ENCODE peak calls at places on chromosomes 3 and 15, in five cellular contexts. P is ovary, D is SJSA1, B is right cardiac atrium, Y is MCF 10A. M is an unnamed sample.

GRCh38 chr3:51361746-51362145 is 23.3 kb upstream of the MANF start:
- DNase-seq in P (no peak), D (no peak), B (no peak), Y (no peak), M (no peak)

GRCh38 chr15:63189955-63190691 is 717 bp downstream of the RAB8B start:
- DNase-seq in P (no peak), D (no peak), B (no peak), Y (no peak), M (no peak)

GRCh38 chr3:133494469-133494868 is 79.0 kb upstream of the CDV3 start:
- DNase-seq in P (no peak), D (no peak), B (no peak), Y (peak; percentile 42), M (no peak)

GRCh38 chr3:74751775-74752174 is 137.3 kb upstream of the CNTN3 start:
- DNase-seq in P (no peak), D (no peak), B (no peak), Y (no peak), M (no peak)

GRCh38 chr3:110804856-110805255 is 266.8 kb upstream of the NECTIN3 start:
- DNase-seq in P (no peak), D (no peak), B (no peak), Y (no peak), M (no peak)

GRCh38 chr3:58144478-58145142 is 66.2 kb downstream of the DNASE1L3 start:
- DNase-seq in P (no peak), D (no peak), B (no peak), Y (no peak), M (no peak)

GRCh38 chr3:60917136-60917535 is 334.1 kb downstream of the FHIT start:
- DNase-seq in P (no peak), D (no peak), B (no peak), Y (no peak), M (no peak)

GRCh38 chr15:81265256-81265943 is 58.5 kb downstream of the STARD5 start:
- DNase-seq in P (no peak), D (no peak), B (no peak), Y (no peak), M (no peak)

GRCh38 chr3:14410501-14411165 is 8.2 kb downstream of the SLC6A6 start:
- DNase-seq in P (no peak), D (peak; percentile 94), B (no peak), Y (peak; percentile 92), M (peak; percentile 73)

GRCh38 chr15:89125038-89125826 is 37.0 kb downstream of the ABHD2 start:
- DNase-seq in P (no peak), D (no peak), B (no peak), Y (no peak), M (no peak)

GRCh38 chr3:14256561-14257342 is 78.1 kb downstream of the LSM3 start:
- DNase-seq in P (no peak), D (no peak), B (peak; percentile 33), Y (no peak), M (peak; percentile 60)

GRCh38 chr3:71423151-71423906 is 160.2 kb downstream of the FOXP1 start:
- DNase-seq in P (no peak), D (no peak), B (peak; percentile 33), Y (peak; percentile 99), M (peak; percentile 96)

GRCh38 chr15:76996526-76997401 is 1.8 kb downstream of the PSTPIP1 start:
- DNase-seq in P (peak; percentile 38), D (no peak), B (peak; percentile 51), Y (peak; percentile 32), M (no peak)

GRCh38 chr3:67388738-67389137 is 265.7 kb downstream of the SUCLG2 start:
- DNase-seq in P (no peak), D (no peak), B (no peak), Y (no peak), M (no peak)

GRCh38 chr3:185942396-185942795 is 4.6 kb upstream of the TRA2B start:
- DNase-seq in P (no peak), D (no peak), B (no peak), Y (no peak), M (no peak)

GRCh38 chr3:188043891-188044290 is 110.1 kb upstream of the LPP start:
- DNase-seq in P (no peak), D (no peak), B (no peak), Y (no peak), M (no peak)

GRCh38 chr3:67723863-67724262 is 69.5 kb upstream of the SUCLG2 start:
- DNase-seq in P (no peak), D (no peak), B (no peak), Y (no peak), M (no peak)

GRCh38 chr3:62604746-62605351 is 231.5 kb upstream of the FEZF2 start:
- DNase-seq in P (no peak), D (no peak), B (no peak), Y (peak; percentile 45), M (no peak)

GRCh38 chr3:178389258-178389657 is 147.0 kb upstream of the KCNMB2 start:
- DNase-seq in P (no peak), D (no peak), B (no peak), Y (no peak), M (no peak)

GRCh38 chr3:171028779-171029232 is 2.3 kb upstream of the SLC2A2 start:
- DNase-seq in P (no peak), D (no peak), B (peak; percentile 13), Y (no peak), M (peak; percentile 46)

GRCh38 chr3:11452988-11453847 is 181.0 kb downstream of the ATG7 start:
- DNase-seq in P (no peak), D (peak; percentile 92), B (peak; percentile 65), Y (peak; percentile 35), M (peak; percentile 25)

GRCh38 chr3:16994842-16995535 is 110.2 kb downstream of the PLCL2 start:
- DNase-seq in P (no peak), D (no peak), B (no peak), Y (no peak), M (no peak)

GRCh38 chr15:74863239-74864056 is 9.7 kb downstream of the SCAMP2 start:
- DNase-seq in P (no peak), D (no peak), B (no peak), Y (peak; percentile 63), M (peak; percentile 77)

GRCh38 chr15:33443699-33444098 is 132.9 kb downstream of the RYR3 start:
- DNase-seq in P (no peak), D (no peak), B (no peak), Y (no peak), M (no peak)

GRCh38 chr15:75089781-75090734 is 66.7 kb downstream of the PPCDC start:
- DNase-seq in P (no peak), D (peak; percentile 39), B (peak; percentile 63), Y (no peak), M (no peak)

GRCh38 chr3:97510795-97511194 is 253.8 kb upstream of the ARL6 start:
- DNase-seq in P (no peak), D (no peak), B (no peak), Y (no peak), M (no peak)

GRCh38 chr3:4218426-4219226 is 84.5 kb upstream of the SETMAR start:
- DNase-seq in P (no peak), D (no peak), B (no peak), Y (no peak), M (no peak)

GRCh38 chr15:90561344-90562244 is 31.9 kb downstream of the CRTC3 start:
- DNase-seq in P (peak; percentile 31), D (no peak), B (no peak), Y (no peak), M (no peak)

GRCh38 chr3:156677120-156677479 is 2.7 kb downstream of the TIPARP start:
- DNase-seq in P (no peak), D (no peak), B (no peak), Y (no peak), M (no peak)

GRCh38 chr15:79878078-79878705 is 18.6 kb downstream of the MTHFS start:
- DNase-seq in P (no peak), D (no peak), B (no peak), Y (no peak), M (no peak)

GRCh38 chr3:141393151-141394076 is 25.1 kb downstream of the ZBTB38 start:
- DNase-seq in P (peak; percentile 79), D (peak; percentile 54), B (peak; percentile 52), Y (peak; percentile 49), M (no peak)

GRCh38 chr3:144104146-144104545 is 132.5 kb downstream of the DIPK2A start:
- DNase-seq in P (no peak), D (no peak), B (no peak), Y (no peak), M (no peak)

GRCh38 chr3:106092792-106093191 is 224.0 kb upstream of the CBLB start:
- DNase-seq in P (no peak), D (no peak), B (no peak), Y (peak; percentile 35), M (peak; percentile 46)

GRCh38 chr3:61224823-61225222 is 26.4 kb downstream of the FHIT start:
- DNase-seq in P (no peak), D (no peak), B (no peak), Y (no peak), M (no peak)

GRCh38 chr15:75718326-75718725 is 5.7 kb upstream of the CSPG4 start:
- DNase-seq in P (no peak), D (no peak), B (no peak), Y (peak; percentile 47), M (peak; percentile 36)

GRCh38 chr3:143586565-143586964 is 261.7 kb downstream of the SLC9A9 start:
- DNase-seq in P (no peak), D (no peak), B (no peak), Y (no peak), M (peak; percentile 5)

GRCh38 chr15:85430406-85431204 is 50.2 kb downstream of the AKAP13 start:
- DNase-seq in P (no peak), D (no peak), B (no peak), Y (no peak), M (peak; percentile 68)

GRCh38 chr3:101169516-101169915 is 150.9 kb downstream of the IMPG2 start:
- DNase-seq in P (no peak), D (no peak), B (no peak), Y (no peak), M (no peak)

GRCh38 chr3:32224047-32224446 is 14.4 kb upstream of the CMTM8 start:
- DNase-seq in P (no peak), D (no peak), B (no peak), Y (no peak), M (no peak)

M was measured in mammary epithelial cell.